ENCODE peak calls at places on chromosomes 3 and 15, in eight cellular contexts. A, E, P, S, Y, D, Z and B are unnamed samples.

GRCh38 chr3:99114565-99115291 is 213.2 kb upstream of the DCBLD2 start:
- DNase-seq in A (peak; percentile 54), E (no peak), P (peak; percentile 60), S (no peak), Y (no peak), D (no peak), Z (no peak), B (no peak)

GRCh38 chr15:21267231-21267630 is 173.1 kb downstream of the POTEB3 start:
- DNase-seq in A (no peak), E (no peak), P (no peak), S (no peak), Y (peak; percentile 2), D (no peak), Z (no peak), B (no peak)

GRCh38 chr15:76512971-76513370 is 176.4 kb downstream of the ISL2 start:
- DNase-seq in A (no peak), E (no peak), P (peak; percentile 18), S (no peak), Y (no peak), D (no peak), Z (no peak), B (no peak)

GRCh38 chr15:91694829-91695205 is 158.7 kb upstream of the SLCO3A1 start:
- DNase-seq in A (no peak), E (no peak), P (peak; percentile 61), S (peak; percentile 85), Y (no peak), D (no peak), Z (peak; percentile 35), B (peak; percentile 44)

GRCh38 chr3:66479532-66479947 is 21.3 kb downstream of the LRIG1 start:
- DNase-seq in A (peak; percentile 52), E (no peak), P (no peak), S (no peak), Y (no peak), D (no peak), Z (no peak), B (no peak)

GRCh38 chr3:49358884-49359225 is 702 bp upstream of the GPX1 start:
- DNase-seq in A (no peak), E (peak; percentile 34), P (no peak), S (no peak), Y (no peak), D (no peak), Z (no peak), B (no peak)

GRCh38 chr3:183099838-183100204 is 525 bp upstream of the MCCC1 start:
- DNase-seq in A (no peak), E (no peak), P (no peak), S (no peak), Y (no peak), D (no peak), Z (no peak), B (no peak)

GRCh38 chr3:38738630-38739395 is 77.2 kb downstream of the SCN10A start:
- DNase-seq in A (peak; percentile 41), E (peak; percentile 52), P (peak; percentile 32), S (no peak), Y (peak; percentile 21), D (no peak), Z (peak; percentile 15), B (no peak)

GRCh38 chr3:149151843-149152242 is 22.4 kb downstream of the HPS3 start:
- DNase-seq in A (peak; percentile 22), E (no peak), P (peak; percentile 18), S (no peak), Y (peak; percentile 87), D (peak; percentile 39), Z (no peak), B (no peak)

GRCh38 chr3:114420072-114420471 is 126.2 kb downstream of the TIGIT start:
- DNase-seq in A (no peak), E (no peak), P (no peak), S (no peak), Y (no peak), D (no peak), Z (no peak), B (no peak)

GRCh38 chr3:64936570-64936969 is 248.8 kb upstream of the ADAMTS9 start:
- DNase-seq in A (no peak), E (no peak), P (no peak), S (no peak), Y (no peak), D (no peak), Z (peak; percentile 6), B (no peak)

GRCh38 chr15:31330836-31331235 is 4.2 kb downstream of the KLF13 start:
- DNase-seq in A (no peak), E (no peak), P (no peak), S (no peak), Y (no peak), D (no peak), Z (peak; percentile 90), B (no peak)

GRCh38 chr15:31332020-31332680 is 5.5 kb downstream of the KLF13 start:
- DNase-seq in A (no peak), E (no peak), P (no peak), S (no peak), Y (no peak), D (no peak), Z (peak; percentile 59), B (no peak)

GRCh38 chr15:31330111-31330785 is 3.6 kb downstream of the KLF13 start:
- DNase-seq in A (no peak), E (no peak), P (no peak), S (no peak), Y (no peak), D (no peak), Z (no peak), B (no peak)

GRCh38 chr15:31332681-31333071 is 6.0 kb downstream of the KLF13 start:
- DNase-seq in A (no peak), E (no peak), P (no peak), S (no peak), Y (peak; percentile 2), D (no peak), Z (peak; percentile 54), B (no peak)

GRCh38 chr15:31331389-31331788 is 4.8 kb downstream of the KLF13 start:
- DNase-seq in A (no peak), E (no peak), P (no peak), S (no peak), Y (no peak), D (no peak), Z (no peak), B (no peak)
- TF ChIP-seq CTCF in A (no peak), E (no peak), P (no peak), S (no peak), Y (no peak), D (no peak), Z (no peak), B (no peak)

GRCh38 chr3:59772416-59773408 is 722.9 kb upstream of the CFAP20DC start:
- DNase-seq in A (peak; percentile 41), E (no peak), P (no peak), S (no peak), Y (peak; percentile 41), D (no peak), Z (no peak), B (no peak)
- TF ChIP-seq CTCF in A (no peak), E (no peak), P (no peak), S (no peak), Y (no peak), D (no peak), Z (no peak), B (no peak)

GRCh38 chr3:4426261-4426781 is 40.7 kb downstream of the SUMF1 start:
- DNase-seq in A (no peak), E (no peak), P (peak; percentile 3), S (no peak), Y (no peak), D (no peak), Z (no peak), B (no peak)

GRCh38 chr3:4426782-4427344 is 40.2 kb downstream of the SUMF1 start:
- DNase-seq in A (peak; percentile 84), E (peak; percentile 31), P (peak; percentile 72), S (no peak), Y (no peak), D (peak; percentile 70), Z (no peak), B (no peak)

GRCh38 chr3:4425707-4426106 is 41.4 kb downstream of the SUMF1 start:
- DNase-seq in A (peak; percentile 52), E (no peak), P (peak; percentile 54), S (no peak), Y (no peak), D (no peak), Z (no peak), B (no peak)

GRCh38 chr3:4432233-4432632 is 34.8 kb downstream of the SUMF1 start:
- DNase-seq in A (no peak), E (no peak), P (no peak), S (no peak), Y (no peak), D (no peak), Z (no peak), B (no peak)

DNA sequence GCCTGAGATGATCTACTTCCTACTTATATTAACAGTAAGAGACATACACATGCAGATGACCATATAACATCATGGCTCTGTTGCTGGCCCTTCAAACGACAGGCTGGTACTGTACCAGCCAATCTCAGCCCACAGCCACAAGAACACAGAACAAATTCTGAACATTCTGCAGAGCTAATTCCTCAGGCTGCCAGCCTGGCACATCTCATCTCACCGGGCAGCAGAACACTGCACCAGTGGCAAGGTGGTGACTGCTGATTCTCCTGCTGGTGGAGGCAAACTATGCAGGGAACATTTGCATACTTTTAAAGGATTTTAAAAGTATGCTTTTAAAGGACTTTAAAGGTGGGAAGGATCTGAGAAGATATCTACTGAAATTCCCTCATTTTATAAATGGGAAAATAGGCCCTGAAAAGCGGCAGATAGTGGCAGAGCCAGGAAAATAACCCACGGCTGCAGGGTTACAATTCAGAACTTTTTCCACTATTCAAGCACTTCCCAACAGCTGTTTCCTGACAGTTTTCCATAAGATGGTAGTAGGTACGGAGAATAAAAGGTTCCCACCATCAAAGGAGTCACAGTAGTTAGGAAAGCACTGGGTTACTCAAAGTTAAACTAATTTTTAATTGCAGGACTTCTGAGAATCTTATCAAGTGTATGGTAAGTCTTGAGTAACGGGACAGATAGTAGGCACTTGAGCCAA is 37.3 kb downstream of the SUMF1 start:
- DNase-seq in A (no peak), E (no peak), P (no peak), S (no peak), Y (no peak), D (no peak), Z (no peak), B (no peak)
- TF ChIP-seq CTCF in A (no peak), E (no peak), P (no peak), S (no peak), Y (no peak), D (no peak), Z (no peak), B (no peak)

GRCh38 chr3:41115069-41115468 is 84.2 kb upstream of the CTNNB1 start:
- DNase-seq in A (no peak), E (no peak), P (no peak), S (no peak), Y (no peak), D (no peak), Z (no peak), B (no peak)

GRCh38 chr3:41116851-41117250 is 82.5 kb upstream of the CTNNB1 start:
- DNase-seq in A (no peak), E (no peak), P (no peak), S (no peak), Y (no peak), D (no peak), Z (no peak), B (no peak)

GRCh38 chr3:41118461-41119385 is 80.6 kb upstream of the CTNNB1 start:
- DNase-seq in A (no peak), E (no peak), P (no peak), S (no peak), Y (no peak), D (no peak), Z (no peak), B (no peak)

GRCh38 chr3:41120461-41120860 is 78.8 kb upstream of the CTNNB1 start:
- DNase-seq in A (no peak), E (no peak), P (no peak), S (no peak), Y (no peak), D (no peak), Z (no peak), B (no peak)

GRCh38 chr3:41117398-41117870 is 81.9 kb upstream of the CTNNB1 start:
- DNase-seq in A (peak; percentile 91), E (peak; percentile 67), P (peak; percentile 98), S (peak; percentile 90), Y (peak; percentile 45), D (peak; percentile 84), Z (peak; percentile 93), B (peak; percentile 55)
- TF ChIP-seq CTCF in A (no peak), E (no peak), P (no peak), S (no peak), Y (no peak), D (no peak), Z (no peak), B (no peak)